ENCODE peak calls at places on chromosomes 2 and 18, in five cellular contexts. C, Y, V, A and P are unnamed samples.
A peak's percentile ranks its signal among the peaks of the same experiment; 100 is the strongest.

GRCh38 chr2:202116686-202117085 is 43.6 kb downstream of the KIAA2012 start:
- DNase-seq in C (no peak), Y (no peak), V (no peak), A (no peak), P (no peak)

GRCh38 chr2:9191044-9191481 is 15.5 kb upstream of the ASAP2 start:
- DNase-seq in C (peak; percentile 59), Y (no peak), V (peak; percentile 80), A (no peak), P (peak; percentile 58)

GRCh38 chr2:217979151-217979811 is 23.5 kb downstream of the TNS1 start:
- DNase-seq in C (peak; percentile 67), Y (no peak), V (peak; percentile 25), A (no peak), P (no peak)

GRCh38 chr2:132915812-132916211 is 245.8 kb upstream of the LYPD1 start:
- DNase-seq in C (no peak), Y (no peak), V (no peak), A (no peak), P (no peak)

GRCh38 chr18:5197032-5197434 is at the start of gene AKAIN1:
- DNase-seq in C (peak; percentile 87), Y (no peak), V (peak; percentile 31), A (peak; percentile 71), P (peak; percentile 90)

GRCh38 chr2:18425186-18425585 is 135.3 kb downstream of the RDH14 start:
- DNase-seq in C (peak; percentile 33), Y (no peak), V (no peak), A (no peak), P (no peak)

GRCh38 chr2:179049546-179050311 is at the start of gene CCDC141:
- DNase-seq in C (no peak), Y (no peak), V (no peak), A (no peak), P (peak; percentile 62)

GRCh38 chr2:3665886-3666612 is 8.0 kb downstream of the ALLC start:
- DNase-seq in C (no peak), Y (no peak), V (no peak), A (no peak), P (no peak)

GRCh38 chr2:45649855-45650806 is 1.3 kb upstream of the PRKCE start:
- DNase-seq in C (peak; percentile 60), Y (peak; percentile 63), V (peak; percentile 68), A (peak; percentile 54), P (peak; percentile 86)

GRCh38 chr2:173998386-173998785 is 33.2 kb upstream of the SP3 start:
- DNase-seq in C (no peak), Y (no peak), V (no peak), A (no peak), P (no peak)

GRCh38 chr2:207504513-207505171 is 25.1 kb upstream of the CREB1 start:
- DNase-seq in C (peak; percentile 35), Y (peak; percentile 16), V (no peak), A (no peak), P (no peak)

GRCh38 chr2:42312106-42312505 is 48.9 kb downstream of the COX7A2L start:
- DNase-seq in C (no peak), Y (no peak), V (no peak), A (no peak), P (no peak)

GRCh38 chr2:213766062-213766461 is 481.8 kb downstream of the SPAG16 start:
- DNase-seq in C (no peak), Y (no peak), V (no peak), A (no peak), P (no peak)

GRCh38 chr18:36296591-36297418 is 708 bp upstream of the FHOD3 start:
- DNase-seq in C (peak; percentile 80), Y (peak; percentile 62), V (peak; percentile 68), A (peak; percentile 60), P (peak; percentile 82)

GRCh38 chr18:50647792-50648191 is 87.9 kb downstream of the MAPK4 start:
- DNase-seq in C (no peak), Y (no peak), V (no peak), A (no peak), P (no peak)

GRCh38 chr2:172735646-172736418 is at the start of gene RAPGEF4:
- DNase-seq in C (peak; percentile 64), Y (peak; percentile 18), V (no peak), A (peak; percentile 14), P (peak; percentile 47)

GRCh38 chr18:9599328-9599727 is 15.0 kb downstream of the PPP4R1 start:
- DNase-seq in C (no peak), Y (no peak), V (no peak), A (no peak), P (no peak)

GRCh38 chr18:55343396-55344073 is 244.5 kb downstream of the TCF4 start:
- DNase-seq in C (peak; percentile 60), Y (no peak), V (peak; percentile 46), A (peak; percentile 5), P (peak; percentile 33)

GRCh38 chr2:157900684-157901083 is 24.6 kb upstream of the ACVR1 start:
- DNase-seq in C (no peak), Y (no peak), V (no peak), A (no peak), P (no peak)

GRCh38 chr2:53768233-53768542 is 584 bp downstream of the CHAC2 start:
- DNase-seq in C (peak; percentile 65), Y (no peak), V (no peak), A (no peak), P (peak; percentile 54)

DNA sequence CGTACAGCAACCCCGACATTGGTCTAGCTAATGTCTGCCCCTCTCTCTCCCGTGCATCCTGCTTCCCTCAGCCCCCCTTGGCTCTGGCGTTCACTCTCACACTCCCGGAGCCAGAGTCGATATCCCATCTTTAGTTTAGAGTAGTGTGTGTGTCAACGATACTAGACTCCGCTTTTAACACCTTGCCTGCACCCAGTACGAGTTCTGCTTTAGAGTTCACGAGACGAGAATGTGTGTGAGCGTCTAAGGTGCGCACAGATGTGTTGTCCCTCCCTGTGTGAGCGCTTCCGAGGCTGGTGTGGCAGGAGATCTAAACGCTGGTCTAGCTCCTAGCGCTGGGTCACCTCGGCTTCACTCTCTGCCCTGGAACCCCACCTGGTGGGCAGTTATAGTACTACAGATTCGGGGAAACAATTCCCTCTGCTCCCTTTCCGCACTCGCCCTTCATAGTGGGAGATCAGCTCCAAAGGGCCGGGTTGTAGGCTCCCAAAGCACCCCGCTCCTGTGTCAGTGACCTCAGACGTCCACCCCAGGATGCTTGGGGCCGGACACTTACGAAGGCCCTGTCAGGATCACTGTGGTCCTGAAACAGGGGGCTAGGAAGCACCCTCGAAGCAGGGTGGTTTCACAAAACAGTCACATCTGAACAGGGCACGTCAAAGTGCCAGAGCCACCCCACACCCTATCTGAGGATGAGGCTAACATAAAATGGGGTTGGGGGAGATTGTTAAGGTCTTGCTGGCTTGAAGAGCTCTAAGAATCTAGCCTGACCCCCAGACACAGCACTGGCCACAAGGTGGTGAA is 2.7 kb upstream of the CYP26B1 start:
- DNase-seq in C (peak; percentile 92), Y (peak; percentile 81), V (peak; percentile 77), A (peak; percentile 81), P (peak; percentile 91)
- TF ChIP-seq EZH2 in C (peak; percentile 87), Y (no peak), V (no peak), A (no peak), P (no peak)

GRCh38 chr2:199468561-199469513 is 11.1 kb upstream of the SATB2 start:
- DNase-seq in C (peak; percentile 87), Y (no peak), V (no peak), A (no peak), P (peak; percentile 20)
- TF ChIP-seq EZH2 in C (peak; percentile 87), Y (no peak), V (peak; percentile 49), A (no peak), P (peak; percentile 98)

GRCh38 chr2:218993345-218994315 is at the start of gene CRYBA2:
- DNase-seq in C (peak; percentile 59), Y (peak; percentile 17), V (no peak), A (peak; percentile 44), P (peak; percentile 45)
- TF ChIP-seq EZH2 in C (peak; percentile 92), Y (no peak), V (peak; percentile 100), A (no peak), P (peak; percentile 74)

GRCh38 chr2:72926368-72926767 is 9.0 kb downstream of the EMX1 start:
- DNase-seq in C (no peak), Y (no peak), V (no peak), A (no peak), P (no peak)
- TF ChIP-seq EZH2 in C (no peak), Y (no peak), V (no peak), A (no peak), P (no peak)

DNA sequence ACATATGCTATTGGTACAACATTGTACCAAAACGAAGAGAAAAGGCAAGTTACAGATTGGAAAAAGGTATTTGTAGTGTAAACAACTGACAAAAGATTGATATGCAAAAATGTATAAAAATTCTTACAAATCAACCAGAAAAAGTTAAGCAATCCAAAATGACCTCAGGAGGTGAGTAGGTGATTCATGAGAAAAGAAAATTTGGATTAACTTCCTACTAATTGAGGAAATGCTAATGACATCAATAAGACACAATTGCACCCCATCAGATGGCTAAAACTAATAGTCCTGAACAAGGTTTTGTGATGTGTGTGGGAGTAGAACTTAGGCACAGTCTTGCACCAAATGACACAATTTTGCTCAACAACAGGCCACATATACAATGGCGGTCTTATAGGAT is 129.3 kb downstream of the COPS8 start:
- DNase-seq in C (no peak), Y (no peak), V (no peak), A (no peak), P (no peak)
- TF ChIP-seq EZH2 in C (no peak), Y (no peak), V (no peak), A (no peak), P (no peak)

GRCh38 chr2:223083402-223084070 is 31.5 kb downstream of the KCNE4 start:
- DNase-seq in C (no peak), Y (no peak), V (no peak), A (no peak), P (no peak)
- TF ChIP-seq EZH2 in C (no peak), Y (no peak), V (no peak), A (no peak), P (no peak)

DNA sequence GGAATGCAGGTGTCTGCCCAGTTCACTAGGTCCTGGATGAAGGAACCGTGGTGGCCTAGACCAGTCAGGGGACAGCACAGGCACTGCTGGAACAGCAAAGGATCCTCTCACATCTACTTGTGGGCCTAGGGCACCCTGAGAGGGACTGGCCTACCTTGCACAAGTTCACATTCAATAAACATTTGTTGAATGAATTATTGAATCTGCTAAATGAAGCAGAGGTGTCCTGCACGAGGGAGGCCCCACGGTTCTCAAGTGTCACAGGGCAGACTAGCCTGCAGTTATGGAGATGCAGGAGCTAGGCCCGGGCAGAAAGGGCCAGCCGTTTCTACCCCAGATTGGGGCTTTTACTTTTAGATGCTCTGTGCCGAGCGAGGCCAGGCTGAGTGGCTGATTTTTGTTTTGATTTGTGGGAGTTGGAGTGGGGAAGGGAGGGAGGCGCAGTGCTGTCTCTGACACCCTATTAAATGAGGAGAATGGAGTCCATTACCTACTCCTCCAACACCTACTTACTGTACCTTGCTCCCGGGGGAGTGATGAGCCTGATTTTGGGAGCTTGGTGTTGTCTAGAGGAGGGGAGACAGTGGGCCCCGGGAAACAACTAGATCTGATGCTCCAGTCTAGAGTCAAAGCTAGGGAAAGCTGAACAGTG is 18.4 kb downstream of the SH2D6 start:
- DNase-seq in C (no peak), Y (no peak), V (no peak), A (no peak), P (no peak)
- TF ChIP-seq EZH2 in C (no peak), Y (no peak), V (no peak), A (no peak), P (no peak)

DNA sequence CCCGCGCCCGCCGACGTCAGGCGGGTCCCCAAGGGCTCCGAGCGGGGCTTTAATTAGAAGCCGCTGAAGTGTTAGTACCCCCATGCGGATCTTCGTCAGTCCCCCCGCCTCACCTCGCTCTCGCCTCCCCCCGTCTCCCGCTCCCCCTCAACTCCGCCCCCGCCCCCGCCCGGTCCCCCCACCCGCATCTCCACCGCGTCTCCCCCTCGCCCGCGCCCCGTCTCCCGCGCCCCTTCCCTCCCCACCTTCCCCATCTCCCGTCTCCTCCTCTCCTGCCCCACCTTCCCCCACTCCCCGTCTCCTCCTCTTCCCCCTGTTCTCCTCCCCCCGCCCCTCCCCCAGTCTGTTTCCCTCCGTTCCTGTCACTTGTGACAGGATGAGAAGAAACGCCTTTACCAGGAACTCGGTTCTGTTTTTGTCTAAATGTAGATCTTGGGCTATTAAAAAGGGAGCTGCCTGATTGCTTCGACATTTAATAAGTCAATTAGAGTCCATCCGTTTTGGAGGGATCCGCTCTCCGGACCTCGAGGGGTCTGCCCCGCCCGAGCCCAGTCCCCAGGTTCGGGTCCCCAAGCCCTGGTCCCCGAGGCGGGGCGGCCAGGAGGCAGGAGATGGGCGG is 961 bp upstream of the ALKAL2 start:
- DNase-seq in C (peak; percentile 71), Y (no peak), V (no peak), A (no peak), P (peak; percentile 23)
- TF ChIP-seq EZH2 in C (no peak), Y (no peak), V (no peak), A (no peak), P (no peak)